ENCODE peak calls at places on chromosomes 6 and 20, in nine cellular contexts. One of them, this sample, is unnamed.

GRCh38 chr20:53859684-53860083 is 210.7 kb downstream of the BCAS1 start:
- DNase-seq in stimulated activated CD4-positive, alpha-beta T cell treated with anti-CD3 and anti-CD28 coated beads, Interleukin-15, amount 100 ng/mL, for 1 hour: no peak
- DNase-seq in left cardiac atrium: peak; percentile 70
- DNase-seq in stimulated activated CD8-positive, alpha-beta memory T cell treated with anti-CD3 and anti-CD28 coated beads, Interleukin-15, amount 100 ng/mL, for 24 hours: no peak
- DNase-seq in neuronal stem cell: no peak
- DNase-seq in Kasumi-1: peak; percentile 27
- DNase-seq in occipital lobe: no peak
- DNase-seq in left lung: peak; percentile 57
- DNase-seq in stomach: no peak
- DNase-seq in this sample: no peak

GRCh38 chr6:29507319-29507718 is 19.6 kb upstream of the MAS1L start:
- DNase-seq in stimulated activated CD4-positive, alpha-beta T cell treated with anti-CD3 and anti-CD28 coated beads, Interleukin-15, amount 100 ng/mL, for 1 hour: no peak
- DNase-seq in Kasumi-1: no peak
- DNase-seq in left cardiac atrium: no peak
- DNase-seq in left lung: no peak
- DNase-seq in occipital lobe: no peak
- DNase-seq in stimulated activated CD8-positive, alpha-beta memory T cell treated with anti-CD3 and anti-CD28 coated beads, Interleukin-15, amount 100 ng/mL, for 24 hours: no peak
- DNase-seq in neuronal stem cell: no peak
- DNase-seq in stomach: no peak
- DNase-seq in this sample: no peak

GRCh38 chr20:44176833-44177533 is 10.0 kb downstream of the JPH2 start:
- DNase-seq in left cardiac atrium: no peak
- DNase-seq in stomach: peak; percentile 48
- DNase-seq in Kasumi-1: no peak
- DNase-seq in neuronal stem cell: no peak
- DNase-seq in stimulated activated CD4-positive, alpha-beta T cell treated with anti-CD3 and anti-CD28 coated beads, Interleukin-15, amount 100 ng/mL, for 1 hour: no peak
- DNase-seq in stimulated activated CD8-positive, alpha-beta memory T cell treated with anti-CD3 and anti-CD28 coated beads, Interleukin-15, amount 100 ng/mL, for 24 hours: no peak
- DNase-seq in occipital lobe: no peak
- DNase-seq in left lung: no peak
- DNase-seq in this sample: no peak

GRCh38 chr6:168526841-168527281 is 85.9 kb downstream of the SMOC2 start:
- DNase-seq in Kasumi-1: no peak
- DNase-seq in stomach: peak; percentile 74
- DNase-seq in left lung: no peak
- DNase-seq in neuronal stem cell: no peak
- DNase-seq in stimulated activated CD8-positive, alpha-beta memory T cell treated with anti-CD3 and anti-CD28 coated beads, Interleukin-15, amount 100 ng/mL, for 24 hours: no peak
- DNase-seq in occipital lobe: no peak
- DNase-seq in stimulated activated CD4-positive, alpha-beta T cell treated with anti-CD3 and anti-CD28 coated beads, Interleukin-15, amount 100 ng/mL, for 1 hour: no peak
- DNase-seq in left cardiac atrium: peak; percentile 31
- DNase-seq in this sample: no peak

GRCh38 chr20:62359491-62360121 is 7.5 kb downstream of the LAMA5 start:
- DNase-seq in neuronal stem cell: no peak
- DNase-seq in stomach: no peak
- DNase-seq in stimulated activated CD8-positive, alpha-beta memory T cell treated with anti-CD3 and anti-CD28 coated beads, Interleukin-15, amount 100 ng/mL, for 24 hours: no peak
- DNase-seq in occipital lobe: no peak
- DNase-seq in left cardiac atrium: peak; percentile 83
- DNase-seq in left lung: no peak
- DNase-seq in stimulated activated CD4-positive, alpha-beta T cell treated with anti-CD3 and anti-CD28 coated beads, Interleukin-15, amount 100 ng/mL, for 1 hour: no peak
- DNase-seq in Kasumi-1: no peak
- DNase-seq in this sample: no peak

GRCh38 chr6:135522975-135523692 is 25.6 kb upstream of the AHI1 start:
- DNase-seq in left cardiac atrium: no peak
- DNase-seq in stimulated activated CD8-positive, alpha-beta memory T cell treated with anti-CD3 and anti-CD28 coated beads, Interleukin-15, amount 100 ng/mL, for 24 hours: no peak
- DNase-seq in stomach: no peak
- DNase-seq in stimulated activated CD4-positive, alpha-beta T cell treated with anti-CD3 and anti-CD28 coated beads, Interleukin-15, amount 100 ng/mL, for 1 hour: no peak
- DNase-seq in occipital lobe: no peak
- DNase-seq in left lung: no peak
- DNase-seq in neuronal stem cell: no peak
- DNase-seq in Kasumi-1: no peak
- DNase-seq in this sample: no peak

GRCh38 chr6:9139762-9140161 is 704.4 kb upstream of the SLC35B3 start:
- DNase-seq in stimulated activated CD4-positive, alpha-beta T cell treated with anti-CD3 and anti-CD28 coated beads, Interleukin-15, amount 100 ng/mL, for 1 hour: no peak
- DNase-seq in left cardiac atrium: no peak
- DNase-seq in stimulated activated CD8-positive, alpha-beta memory T cell treated with anti-CD3 and anti-CD28 coated beads, Interleukin-15, amount 100 ng/mL, for 24 hours: no peak
- DNase-seq in occipital lobe: no peak
- DNase-seq in left lung: no peak
- DNase-seq in neuronal stem cell: no peak
- DNase-seq in Kasumi-1: no peak
- DNase-seq in stomach: no peak
- DNase-seq in this sample: no peak

GRCh38 chr6:164322533-164322932 is 908.0 kb downstream of the QKI start:
- DNase-seq in occipital lobe: no peak
- DNase-seq in left cardiac atrium: no peak
- DNase-seq in stomach: no peak
- DNase-seq in stimulated activated CD4-positive, alpha-beta T cell treated with anti-CD3 and anti-CD28 coated beads, Interleukin-15, amount 100 ng/mL, for 1 hour: no peak
- DNase-seq in stimulated activated CD8-positive, alpha-beta memory T cell treated with anti-CD3 and anti-CD28 coated beads, Interleukin-15, amount 100 ng/mL, for 24 hours: no peak
- DNase-seq in Kasumi-1: no peak
- DNase-seq in left lung: no peak
- DNase-seq in neuronal stem cell: no peak
- DNase-seq in this sample: no peak

GRCh38 chr6:143969077-143969476 is 39.0 kb downstream of the PLAGL1 start:
- DNase-seq in stomach: no peak
- DNase-seq in stimulated activated CD4-positive, alpha-beta T cell treated with anti-CD3 and anti-CD28 coated beads, Interleukin-15, amount 100 ng/mL, for 1 hour: no peak
- DNase-seq in left lung: no peak
- DNase-seq in neuronal stem cell: no peak
- DNase-seq in stimulated activated CD8-positive, alpha-beta memory T cell treated with anti-CD3 and anti-CD28 coated beads, Interleukin-15, amount 100 ng/mL, for 24 hours: no peak
- DNase-seq in Kasumi-1: no peak
- DNase-seq in occipital lobe: no peak
- DNase-seq in left cardiac atrium: no peak
- DNase-seq in this sample: no peak

This sample was measured in D721Med.